ENCODE peak calls at places on chromosomes 4 and X, in four cellular contexts. N is GM12878, O is K562, T is HepG2. M is an unnamed sample.

GRCh38 chrX:106612403-106612789 is 618 bp downstream of the RADX start:
- DNase-seq in N (no peak), O (no peak), T (peak), M (no peak)

GRCh38 chrX:72107841-72108590 is 23.7 kb downstream of the RTL5 start:
- DNase-seq in N (no peak), O (no peak), T (no peak), M (no peak)

GRCh38 chrX:47030339-47030738 is 47.9 kb upstream of the RGN start:
- DNase-seq in N (peak), O (peak), T (peak), M (no peak)

GRCh38 chr4:168655182-168655581 is 158.3 kb downstream of the PALLD start:
- DNase-seq in N (no peak), O (no peak), T (no peak), M (no peak)

GRCh38 chrX:149512225-149512885 is 7.2 kb upstream of the IDS start:
- DNase-seq in N (peak), O (peak), T (peak), M (peak)

GRCh38 chrX:54564942-54565341 is 34.9 kb downstream of the GNL3L start:
- DNase-seq in N (no peak), O (no peak), T (no peak), M (no peak)

GRCh38 chrX:65601530-65602281 is 65.7 kb upstream of the MSN start:
- DNase-seq in N (no peak), O (no peak), T (peak), M (no peak)

GRCh38 chr4:182748949-182749348 is 168.2 kb downstream of the DCTD start:
- DNase-seq in N (no peak), O (no peak), T (no peak), M (no peak)

GRCh38 chr4:51880016-51880915 is 37.3 kb downstream of the DCUN1D4 start:
- DNase-seq in N (no peak), O (no peak), T (peak), M (no peak)

GRCh38 chrX:19625612-19626011 is 110.3 kb upstream of the MAP3K15 start:
- DNase-seq in N (no peak), O (no peak), T (no peak), M (no peak)

GRCh38 chrX:103554687-103555417 is 30.5 kb upstream of the TCEAL4 start:
- DNase-seq in N (no peak), O (peak), T (no peak), M (peak)

GRCh38 chr4:152927737-152928136 is 8.4 kb upstream of the FHDC1 start:
- DNase-seq in N (no peak), O (no peak), T (no peak), M (no peak)

GRCh38 chrX:130402211-130402684 is 461 bp downstream of the RBMX2 start:
- DNase-seq in N (no peak), O (no peak), T (no peak), M (no peak)

GRCh38 chr4:90889171-90889570 is 762.0 kb downstream of the CCSER1 start:
- DNase-seq in N (no peak), O (no peak), T (no peak), M (no peak)

DNA sequence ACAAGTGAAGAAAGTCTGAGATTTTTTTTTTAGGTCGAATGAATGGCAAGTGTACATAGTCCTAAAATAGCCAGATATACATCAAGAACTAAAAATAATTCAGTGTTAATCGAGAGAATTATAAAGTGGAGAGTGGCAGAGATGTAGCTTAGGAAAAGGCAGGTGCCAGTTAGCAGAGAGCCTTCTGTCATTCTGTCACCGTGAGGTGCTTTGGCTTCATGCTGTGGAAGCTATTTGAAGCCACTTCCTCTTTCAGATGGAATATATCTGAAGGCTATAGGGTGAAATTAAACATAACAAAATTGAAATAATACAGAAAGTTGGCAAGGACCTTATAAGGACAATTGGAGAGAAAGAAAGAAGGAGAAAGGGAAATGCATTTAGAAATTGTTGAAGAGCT is 756.3 kb downstream of the CCSER1 start:
- DNase-seq in N (no peak), O (no peak), T (no peak), M (no peak)
- TF ChIP-seq ATF3 in N (no peak), O (no peak), T (no peak), M (no peak)

GRCh38 chr4:25782482-25782881 is 80.3 kb downstream of the SEL1L3 start:
- DNase-seq in N (no peak), O (no peak), T (no peak), M (no peak)
- TF ChIP-seq CBFB in N (no peak), O (no peak), T (no peak), M (no peak)

DNA sequence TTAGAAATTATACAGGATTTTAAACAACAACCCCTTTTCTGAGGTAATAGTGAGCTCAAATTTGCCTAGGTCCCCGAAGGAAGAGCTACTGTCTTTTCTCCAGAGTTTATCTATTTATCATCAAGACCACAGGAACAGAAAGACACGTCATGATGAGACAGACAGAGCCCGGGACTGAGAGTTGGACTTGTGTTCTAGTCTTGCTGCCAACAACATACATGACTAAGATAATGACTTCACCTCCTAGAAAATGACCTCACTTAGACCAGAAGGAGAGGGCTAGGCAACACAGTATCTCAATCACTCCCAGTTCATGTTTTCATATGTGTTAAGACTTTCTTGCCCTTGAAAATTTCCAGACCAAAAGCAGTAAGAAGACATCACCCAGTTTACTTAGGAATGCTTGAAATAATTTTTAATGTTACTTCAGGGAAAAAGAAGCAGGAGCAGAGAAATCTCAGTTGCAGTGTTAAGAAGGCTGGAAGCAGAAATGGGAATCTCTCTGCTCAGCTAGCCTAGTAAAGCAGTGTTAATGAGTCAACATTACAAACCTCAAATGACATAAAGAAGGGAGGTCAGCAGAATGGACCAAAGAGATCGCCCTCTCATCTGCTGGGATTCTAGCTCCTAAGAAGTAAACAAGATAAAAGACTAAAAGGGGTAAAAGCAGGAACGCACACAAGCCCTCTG is 24.9 kb downstream of the PDGFC start:
- DNase-seq in N (no peak), O (no peak), T (no peak), M (no peak)
- TF ChIP-seq ATF3 in N (no peak), O (no peak), T (no peak), M (no peak)

GRCh38 chr4:105765690-105766407 is 57.3 kb downstream of the GSTCD start:
- DNase-seq in N (no peak), O (peak), T (peak), M (no peak)
- TF ChIP-seq CBFB in N (no peak), O (no peak), T (no peak), M (no peak)

GRCh38 chr4:29278580-29278979 is 1441.6 kb upstream of the PCDH7 start:
- DNase-seq in N (no peak), O (no peak), T (no peak), M (no peak)
- TF ChIP-seq ATF3 in N (no peak), O (no peak), T (no peak), M (no peak)